ENCODE peak calls at places on chromosomes 1 and 21, in seven cellular contexts. P is GM23338, A is fibroblast of lung, Z is H1, H is H9, D is astrocyte, B is neural progenitor cell. Y is an unnamed sample.

GRCh38 chr1:227999056-227999930 is 7.5 kb upstream of the WNT3A start:
- DNase-seq in P (peak; percentile 92), A (peak; percentile 58), Z (peak; percentile 83), H (peak; percentile 88), D (peak; percentile 34), B (peak; percentile 87), Y (peak; percentile 76)

GRCh38 chr1:96520542-96520941 is 201.0 kb upstream of the PTBP2 start:
- DNase-seq in P (no peak), A (peak; percentile 70), Z (no peak), H (no peak), D (peak; percentile 67), B (peak; percentile 45), Y (no peak)

GRCh38 chr1:15296602-15297321 is 49.7 kb downstream of the FHAD1 start:
- DNase-seq in P (no peak), A (no peak), Z (no peak), H (no peak), D (no peak), B (no peak), Y (no peak)

GRCh38 chr1:11495579-11495978 is 16.6 kb downstream of the DISP3 start:
- DNase-seq in P (no peak), A (no peak), Z (no peak), H (no peak), D (no peak), B (no peak), Y (no peak)

GRCh38 chr1:78855258-78855657 is 151.3 kb downstream of the ADGRL4 start:
- DNase-seq in P (no peak), A (no peak), Z (no peak), H (no peak), D (no peak), B (no peak), Y (no peak)

GRCh38 chr1:197924516-197925123 is 7.4 kb downstream of the LHX9 start:
- DNase-seq in P (peak; percentile 82), A (peak; percentile 46), Z (no peak), H (no peak), D (peak; percentile 26), B (peak; percentile 72), Y (peak; percentile 61)

GRCh38 chr1:35885961-35886558 is 3.1 kb downstream of the AGO1 start:
- DNase-seq in P (peak; percentile 99), A (no peak), Z (peak; percentile 87), H (peak; percentile 97), D (no peak), B (peak; percentile 96), Y (peak; percentile 23)

GRCh38 chr1:2528016-2528415 is 1.6 kb upstream of the PANK4 start:
- DNase-seq in P (no peak), A (no peak), Z (peak; percentile 49), H (no peak), D (no peak), B (no peak), Y (no peak)

GRCh38 chr1:54864460-54865208 is 22.4 kb downstream of the DHCR24 start:
- DNase-seq in P (no peak), A (no peak), Z (no peak), H (no peak), D (no peak), B (no peak), Y (no peak)

GRCh38 chr1:8671313-8671917 is 146.0 kb downstream of the RERE start:
- DNase-seq in P (peak; percentile 77), A (peak; percentile 62), Z (no peak), H (no peak), D (peak; percentile 52), B (peak; percentile 77), Y (peak; percentile 46)

GRCh38 chr1:7623886-7624285 is 147.2 kb upstream of the VAMP3 start:
- DNase-seq in P (no peak), A (no peak), Z (no peak), H (no peak), D (no peak), B (no peak), Y (no peak)

GRCh38 chr1:222369991-222370910 is 177.7 kb downstream of the HHIPL2 start:
- DNase-seq in P (no peak), A (peak; percentile 98), Z (no peak), H (no peak), D (peak; percentile 98), B (no peak), Y (no peak)

GRCh38 chr1:211722277-211723175 is 47.1 kb upstream of the NEK2 start:
- DNase-seq in P (no peak), A (no peak), Z (no peak), H (no peak), D (no peak), B (no peak), Y (no peak)

GRCh38 chr21:17343055-17343454 is 169.8 kb upstream of the CXADR start:
- DNase-seq in P (peak; percentile 61), A (peak; percentile 3), Z (no peak), H (no peak), D (peak; percentile 2), B (peak; percentile 75), Y (peak; percentile 48)

GRCh38 chr1:59315529-59316433 is 18.9 kb downstream of the FGGY start:
- DNase-seq in P (no peak), A (peak; percentile 93), Z (no peak), H (no peak), D (peak; percentile 92), B (no peak), Y (no peak)

GRCh38 chr1:93827633-93828436 is 51.2 kb downstream of the DNTTIP2 start:
- DNase-seq in P (no peak), A (no peak), Z (no peak), H (no peak), D (no peak), B (no peak), Y (no peak)

DNA sequence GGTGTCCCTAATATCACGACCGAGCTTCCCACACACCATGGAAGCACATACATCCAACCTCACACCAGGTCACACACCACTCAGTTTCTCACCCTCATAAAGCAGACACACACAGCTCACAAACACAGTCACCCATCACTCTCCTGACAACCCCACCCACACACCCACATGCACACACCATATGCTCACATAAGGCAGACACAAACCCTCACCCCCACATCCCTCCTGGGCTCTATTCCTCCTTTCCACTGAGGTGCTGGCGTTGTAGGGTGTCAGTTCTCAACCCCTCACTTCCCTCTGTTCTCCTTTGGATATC is 48.6 kb downstream of the RHBG start:
- DNase-seq in P (no peak), A (no peak), Z (no peak), H (no peak), D (no peak), B (no peak), Y (no peak)
- H3K79me2 ChIP-seq in P (no peaks in the 10 kb centered on the region), A (no peaks in the 10 kb centered on the region), Z (no peaks in the 10 kb centered on the region), H (no peaks in the 10 kb centered on the region), D (no peaks in the 10 kb centered on the region), B (no peaks in the 10 kb centered on the region), Y (no peaks in the 10 kb centered on the region)

DNA sequence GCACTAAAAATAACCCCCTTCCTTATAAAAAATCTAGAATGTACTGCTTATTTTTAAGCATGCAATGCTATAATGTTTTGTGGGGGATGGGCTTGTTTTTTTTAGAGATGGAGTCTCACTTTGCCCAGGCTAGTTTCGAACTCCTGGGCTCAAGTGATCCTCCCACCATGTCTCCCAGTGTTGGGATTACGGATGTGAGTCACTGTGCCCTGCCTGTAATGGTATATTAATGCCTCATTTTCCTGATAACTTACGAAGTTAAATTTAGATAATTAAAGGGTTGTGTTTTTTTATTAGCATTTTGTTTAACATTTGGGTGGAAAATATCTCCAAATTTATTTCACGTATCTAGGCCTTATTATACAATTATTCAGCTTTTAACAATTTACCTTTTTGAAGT is 6.5 kb downstream of the RNF11 start:
- DNase-seq in P (no peak), A (no peak), Z (no peak), H (no peak), D (no peak), B (no peak), Y (no peak)
- H3K79me2 ChIP-seq in P (peaks cover 100% of the 10 kb centered on the region), A (peaks cover 95% of the 10 kb centered on the region), Z (peaks cover 95% of the 10 kb centered on the region), H (peaks cover 26% of the 10 kb centered on the region), D (peaks cover 100% of the 10 kb centered on the region), B (peaks cover 100% of the 10 kb centered on the region), Y (no peaks in the 10 kb centered on the region)

DNA sequence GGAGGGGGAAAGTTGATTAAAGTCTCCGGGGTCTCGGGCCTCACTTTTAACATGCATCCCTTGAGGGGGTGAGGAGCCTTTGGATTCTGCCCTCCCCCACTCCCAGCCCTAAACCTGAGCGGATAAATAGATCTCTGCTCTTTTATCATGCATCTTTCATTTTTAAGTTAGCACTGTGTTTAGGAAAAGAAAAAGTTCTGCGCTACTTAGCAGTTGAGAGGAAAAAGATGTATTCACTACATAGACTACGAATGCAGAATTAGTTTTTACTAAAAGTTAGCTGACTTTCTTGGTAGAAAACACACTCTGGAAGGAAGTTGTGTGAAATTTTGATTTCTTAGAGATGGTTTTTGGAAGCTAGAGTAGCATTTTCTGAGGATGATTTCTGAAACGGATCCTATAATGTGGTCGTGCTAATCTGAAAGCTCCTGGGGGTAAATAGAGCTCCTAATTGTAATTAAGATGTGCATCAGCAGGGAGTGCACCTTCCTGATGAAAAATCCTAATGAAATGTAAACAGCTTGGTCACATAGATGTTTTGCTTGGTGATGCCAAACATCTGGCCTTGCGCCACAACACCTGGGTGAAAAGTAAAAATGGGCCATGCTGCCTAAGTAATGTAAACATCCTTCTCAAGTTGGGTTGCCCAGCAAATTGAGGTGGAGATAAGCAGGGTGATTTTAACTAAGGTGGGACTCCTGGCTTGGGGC is 1.8 kb downstream of the ROR1 start:
- DNase-seq in P (no peak), A (no peak), Z (no peak), H (no peak), D (no peak), B (no peak), Y (peak; percentile 41)
- H3K79me2 ChIP-seq in P (peaks cover 47% of the 10 kb centered on the region), A (peaks cover 8% of the 10 kb centered on the region), Z (peaks cover 58% of the 10 kb centered on the region), H (peaks cover 38% of the 10 kb centered on the region), D (peaks cover 64% of the 10 kb centered on the region), B (peaks cover 63% of the 10 kb centered on the region), Y (no peaks in the 10 kb centered on the region)

GRCh38 chr1:51489472-51489871 is 29.6 kb downstream of the EPS15 start:
- DNase-seq in P (no peak), A (no peak), Z (no peak), H (no peak), D (no peak), B (no peak), Y (no peak)

GRCh38 chr1:51487628-51488027 is 31.4 kb downstream of the EPS15 start:
- DNase-seq in P (no peak), A (no peak), Z (no peak), H (no peak), D (no peak), B (no peak), Y (no peak)

GRCh38 chr1:51494138-51494830 is 24.8 kb downstream of the EPS15 start:
- DNase-seq in P (no peak), A (no peak), Z (no peak), H (no peak), D (no peak), B (no peak), Y (no peak)

GRCh38 chr1:51488372-51489050 is 30.6 kb downstream of the EPS15 start:
- DNase-seq in P (peak; percentile 2), A (peak; percentile 6), Z (no peak), H (no peak), D (no peak), B (no peak), Y (peak; percentile 27)

DNA sequence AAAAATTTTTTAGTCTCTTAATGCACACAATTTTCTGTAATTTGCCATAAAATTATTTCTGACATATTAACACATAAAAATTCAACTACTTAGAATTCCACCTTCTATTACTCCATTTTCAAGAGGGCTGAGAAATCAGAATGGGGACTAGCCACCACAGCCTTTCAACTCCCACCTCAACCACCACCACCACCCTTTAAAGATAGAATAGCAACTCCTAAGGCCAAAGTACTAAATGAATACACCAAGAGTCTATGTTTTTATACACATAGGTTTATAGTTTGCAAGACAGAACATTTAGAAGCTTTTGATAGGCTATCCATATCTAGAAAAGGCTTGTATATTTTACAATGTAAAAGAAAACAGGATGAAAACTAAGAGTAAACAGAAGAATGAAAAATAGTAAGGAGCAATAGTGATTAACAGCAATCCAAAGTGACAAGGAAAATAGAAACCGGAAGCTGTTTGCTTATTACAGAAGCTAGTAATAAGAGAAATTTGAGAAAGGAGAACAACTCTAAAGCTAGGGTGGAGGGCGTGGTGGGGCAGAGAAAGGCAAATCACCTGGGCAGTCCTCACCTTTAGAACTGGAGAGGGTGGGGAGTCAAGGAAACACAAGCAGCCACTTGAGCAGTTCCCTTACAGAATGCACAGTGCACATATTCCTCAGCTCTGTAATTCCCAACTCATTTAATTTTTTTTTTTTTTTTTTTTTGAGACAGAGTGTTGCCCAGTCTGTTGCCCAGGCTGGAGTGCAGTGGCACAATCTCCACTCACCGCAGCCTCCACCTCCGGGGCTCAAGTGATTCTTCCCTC is 27.7 kb downstream of the EPS15 start:
- DNase-seq in P (no peak), A (no peak), Z (no peak), H (no peak), D (no peak), B (no peak), Y (peak; percentile 51)
- H3K79me2 ChIP-seq in P (peaks cover 92% of the 10 kb centered on the region), A (peaks cover 20% of the 10 kb centered on the region), Z (peaks cover 29% of the 10 kb centered on the region), H (peaks cover 6% of the 10 kb centered on the region), D (peaks cover 65% of the 10 kb centered on the region), B (peaks cover 26% of the 10 kb centered on the region), Y (peaks cover 96% of the 10 kb centered on the region)